ENCODE peak calls at places on chromosomes 5 and 9, in six cellular contexts. One of them, this sample, is unnamed.

GRCh38 chr5:355379-355935 is 33.9 kb downstream of the AHRR start:
- DNase-seq in sigmoid colon: no peak
- DNase-seq in upper lobe of left lung: peak
- DNase-seq in prostate gland: no peak
- DNase-seq in HCT116: no peak
- DNase-seq in transverse colon: no peak
- DNase-seq in this sample: peak

GRCh38 chr5:90135979-90136378 is 273.6 kb downstream of the CETN3 start:
- DNase-seq in sigmoid colon: no peak
- DNase-seq in upper lobe of left lung: no peak
- DNase-seq in prostate gland: no peak
- DNase-seq in HCT116: no peak
- DNase-seq in transverse colon: peak
- DNase-seq in this sample: no peak

GRCh38 chr9:128819716-128820664 is 1.7 kb downstream of the ENDOG start:
- DNase-seq in sigmoid colon: peak
- DNase-seq in upper lobe of left lung: no peak
- DNase-seq in prostate gland: no peak
- DNase-seq in HCT116: no peak
- DNase-seq in transverse colon: peak
- DNase-seq in this sample: no peak

GRCh38 chr5:122222580-122222979 is 89.5 kb upstream of the SNCAIP start:
- DNase-seq in sigmoid colon: no peak
- DNase-seq in upper lobe of left lung: no peak
- DNase-seq in prostate gland: no peak
- DNase-seq in HCT116: no peak
- DNase-seq in transverse colon: no peak
- DNase-seq in this sample: no peak

GRCh38 chr9:116899337-116900006 is 212.4 kb downstream of the TRIM32 start:
- DNase-seq in sigmoid colon: no peak
- DNase-seq in upper lobe of left lung: no peak
- DNase-seq in prostate gland: no peak
- DNase-seq in HCT116: no peak
- DNase-seq in transverse colon: no peak
- DNase-seq in this sample: no peak

GRCh38 chr9:3397726-3398125 is 128.1 kb downstream of the RFX3 start:
- DNase-seq in sigmoid colon: no peak
- DNase-seq in upper lobe of left lung: no peak
- DNase-seq in prostate gland: no peak
- DNase-seq in HCT116: no peak
- DNase-seq in transverse colon: no peak
- DNase-seq in this sample: no peak

GRCh38 chr9:95089916-95090791 is 227.4 kb downstream of the FANCC start:
- DNase-seq in sigmoid colon: peak
- DNase-seq in upper lobe of left lung: no peak
- DNase-seq in prostate gland: no peak
- DNase-seq in HCT116: no peak
- DNase-seq in transverse colon: no peak
- DNase-seq in this sample: peak

GRCh38 chr5:55071413-55071812 is 31.0 kb upstream of the GZMA start:
- DNase-seq in sigmoid colon: no peak
- DNase-seq in upper lobe of left lung: no peak
- DNase-seq in prostate gland: no peak
- DNase-seq in HCT116: no peak
- DNase-seq in transverse colon: no peak
- DNase-seq in this sample: no peak

GRCh38 chr9:99181621-99182020 is 40.1 kb downstream of the ALG2 start:
- DNase-seq in sigmoid colon: no peak
- DNase-seq in upper lobe of left lung: no peak
- DNase-seq in prostate gland: no peak
- DNase-seq in HCT116: no peak
- DNase-seq in transverse colon: no peak
- DNase-seq in this sample: no peak

GRCh38 chr5:143431789-143432188 is 28.3 kb upstream of the NR3C1 start:
- DNase-seq in sigmoid colon: no peak
- DNase-seq in upper lobe of left lung: no peak
- DNase-seq in prostate gland: no peak
- DNase-seq in HCT116: no peak
- DNase-seq in transverse colon: no peak
- DNase-seq in this sample: no peak

GRCh38 chr5:11719888-11720481 is 184.3 kb downstream of the CTNND2 start:
- DNase-seq in sigmoid colon: no peak
- DNase-seq in upper lobe of left lung: peak
- DNase-seq in prostate gland: peak
- DNase-seq in HCT116: no peak
- DNase-seq in transverse colon: peak
- DNase-seq in this sample: peak

GRCh38 chr9:92992549-92992948 is 45.2 kb downstream of the FGD3 start:
- DNase-seq in sigmoid colon: no peak
- DNase-seq in upper lobe of left lung: no peak
- DNase-seq in prostate gland: no peak
- DNase-seq in HCT116: no peak
- DNase-seq in transverse colon: no peak
- DNase-seq in this sample: peak

GRCh38 chr9:96874947-96875459 is 20.7 kb upstream of the ZNF782 start:
- DNase-seq in sigmoid colon: no peak
- DNase-seq in upper lobe of left lung: peak
- DNase-seq in prostate gland: peak
- DNase-seq in HCT116: peak
- DNase-seq in transverse colon: peak
- DNase-seq in this sample: no peak

GRCh38 chr5:174410716-174411512 is 313.5 kb upstream of the MSX2 start:
- DNase-seq in sigmoid colon: no peak
- DNase-seq in upper lobe of left lung: no peak
- DNase-seq in prostate gland: no peak
- DNase-seq in HCT116: no peak
- DNase-seq in transverse colon: no peak
- DNase-seq in this sample: no peak

GRCh38 chr5:33074548-33074947 is 363.4 kb downstream of the NPR3 start:
- DNase-seq in sigmoid colon: no peak
- DNase-seq in upper lobe of left lung: no peak
- DNase-seq in prostate gland: no peak
- DNase-seq in HCT116: no peak
- DNase-seq in transverse colon: no peak
- DNase-seq in this sample: no peak

GRCh38 chr9:85118990-85119755 is 449.6 kb downstream of the NTRK2 start:
- DNase-seq in sigmoid colon: no peak
- DNase-seq in upper lobe of left lung: no peak
- DNase-seq in prostate gland: no peak
- DNase-seq in HCT116: no peak
- DNase-seq in transverse colon: no peak
- DNase-seq in this sample: no peak

GRCh38 chr9:91428927-91429351 is 5.3 kb upstream of the NFIL3 start:
- DNase-seq in sigmoid colon: peak
- DNase-seq in upper lobe of left lung: peak
- DNase-seq in prostate gland: no peak
- DNase-seq in HCT116: no peak
- DNase-seq in transverse colon: no peak
- DNase-seq in this sample: no peak

GRCh38 chr9:19485193-19485592 is 76.4 kb downstream of the ACER2 start:
- DNase-seq in sigmoid colon: no peak
- DNase-seq in upper lobe of left lung: no peak
- DNase-seq in prostate gland: no peak
- DNase-seq in HCT116: no peak
- DNase-seq in transverse colon: no peak
- DNase-seq in this sample: no peak

GRCh38 chr5:116532762-116533525 is 41.7 kb downstream of the SEMA6A start:
- DNase-seq in sigmoid colon: no peak
- DNase-seq in upper lobe of left lung: no peak
- DNase-seq in prostate gland: no peak
- DNase-seq in HCT116: no peak
- DNase-seq in transverse colon: no peak
- DNase-seq in this sample: no peak

GRCh38 chr9:109520475-109521132 is 22.5 kb upstream of the PTPN3 start:
- DNase-seq in sigmoid colon: no peak
- DNase-seq in upper lobe of left lung: peak
- DNase-seq in prostate gland: peak
- DNase-seq in HCT116: peak
- DNase-seq in transverse colon: peak
- DNase-seq in this sample: peak

GRCh38 chr5:178460598-178461425 is 129.4 kb downstream of the COL23A1 start:
- DNase-seq in sigmoid colon: no peak
- DNase-seq in upper lobe of left lung: peak
- DNase-seq in prostate gland: peak
- DNase-seq in HCT116: peak
- DNase-seq in transverse colon: peak
- DNase-seq in this sample: peak

GRCh38 chr5:89930591-89931383 is 478.8 kb downstream of the CETN3 start:
- DNase-seq in sigmoid colon: no peak
- DNase-seq in upper lobe of left lung: no peak
- DNase-seq in prostate gland: no peak
- DNase-seq in HCT116: peak
- DNase-seq in transverse colon: no peak
- DNase-seq in this sample: no peak

GRCh38 chr5:86008293-86008692 is 609.4 kb upstream of the COX7C start:
- DNase-seq in sigmoid colon: no peak
- DNase-seq in upper lobe of left lung: no peak
- DNase-seq in prostate gland: no peak
- DNase-seq in HCT116: no peak
- DNase-seq in transverse colon: no peak
- DNase-seq in this sample: no peak

GRCh38 chr9:86279839-86280238 is 2.5 kb downstream of the ISCA1 start:
- DNase-seq in sigmoid colon: no peak
- DNase-seq in upper lobe of left lung: no peak
- DNase-seq in prostate gland: no peak
- DNase-seq in HCT116: no peak
- DNase-seq in transverse colon: no peak
- DNase-seq in this sample: no peak

DNA sequence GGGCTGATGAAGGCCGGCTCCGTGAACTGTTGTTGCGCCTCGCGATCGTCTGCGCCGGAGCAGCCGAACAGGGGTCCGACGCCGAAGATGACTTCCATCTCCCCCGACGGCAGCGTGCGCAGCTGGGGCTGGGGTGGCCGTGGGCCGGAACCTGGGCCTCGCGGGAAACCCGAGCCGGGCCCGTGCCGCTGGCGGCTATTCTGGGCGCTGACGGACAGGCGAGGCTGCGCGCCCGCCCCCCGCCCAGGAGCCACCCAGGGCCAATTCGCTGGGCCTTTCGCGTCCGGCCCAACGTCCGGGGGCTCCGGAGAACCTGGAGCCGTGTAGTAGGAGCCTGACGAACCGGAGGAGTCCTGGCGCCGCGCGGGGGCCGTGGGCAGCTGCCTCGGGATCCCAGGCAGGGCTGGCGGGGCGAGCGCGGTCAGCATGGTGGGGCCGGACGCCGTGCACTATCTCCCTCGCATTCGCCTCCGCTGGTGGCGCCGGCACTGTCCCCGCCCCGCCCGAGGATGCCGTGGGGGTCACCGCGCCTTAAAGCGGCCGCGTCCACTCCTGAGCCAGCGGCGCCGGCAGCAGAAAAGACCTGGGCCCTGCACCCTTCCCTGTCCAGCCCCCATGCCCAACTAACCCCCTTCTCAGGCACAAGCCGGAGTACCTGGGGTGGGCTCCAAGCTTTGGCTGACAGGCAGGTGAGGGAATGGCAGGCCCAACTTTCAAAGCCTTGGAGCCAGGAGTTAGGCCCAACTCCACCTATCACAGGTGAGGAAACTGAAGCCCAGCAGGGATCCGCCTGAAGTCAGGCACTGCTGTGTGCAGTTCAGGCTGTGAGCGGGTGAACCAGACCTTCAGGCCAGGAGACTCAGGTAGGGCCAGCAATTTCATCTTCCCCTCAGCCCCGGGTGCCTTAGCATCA is at the start of gene PROB1:
- DNase-seq in sigmoid colon: no peak
- DNase-seq in upper lobe of left lung: no peak
- DNase-seq in prostate gland: no peak
- DNase-seq in HCT116: no peak
- DNase-seq in transverse colon: no peak
- DNase-seq in this sample: no peak
- TF ChIP-seq POLR2A in sigmoid colon: no peak
- TF ChIP-seq POLR2A in upper lobe of left lung: no peak
- TF ChIP-seq POLR2A in prostate gland: no peak
- TF ChIP-seq POLR2A in HCT116: no peak
- TF ChIP-seq POLR2A in transverse colon: no peak
- TF ChIP-seq POLR2A in this sample: no peak

DNA sequence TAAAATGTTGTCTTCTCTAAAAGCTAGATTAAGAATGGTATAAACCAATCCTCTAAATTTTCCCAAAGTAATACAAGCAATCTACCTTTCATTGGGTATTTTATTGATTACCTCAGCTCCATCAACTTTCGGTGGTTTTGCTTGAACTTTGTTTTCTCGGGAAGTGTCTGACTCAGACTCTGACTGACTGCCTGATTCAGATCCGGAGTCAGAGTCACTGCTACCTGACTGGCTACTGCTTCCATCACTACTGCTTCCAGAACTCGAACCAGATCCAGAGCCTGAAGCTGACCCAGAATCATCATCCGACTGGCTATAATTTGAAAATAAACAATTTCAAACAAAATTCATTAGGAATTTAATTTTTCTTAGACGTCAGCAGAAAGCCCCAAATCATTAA is 24.0 kb downstream of the CHD1 start:
- DNase-seq in sigmoid colon: no peak
- DNase-seq in upper lobe of left lung: no peak
- DNase-seq in prostate gland: no peak
- DNase-seq in HCT116: no peak
- DNase-seq in transverse colon: no peak
- DNase-seq in this sample: no peak
- TF ChIP-seq POLR2AphosphoS5 in sigmoid colon: no peak
- TF ChIP-seq POLR2AphosphoS5 in upper lobe of left lung: no peak
- TF ChIP-seq POLR2AphosphoS5 in prostate gland: no peak
- TF ChIP-seq POLR2AphosphoS5 in HCT116: no peak
- TF ChIP-seq POLR2AphosphoS5 in transverse colon: no peak
- TF ChIP-seq POLR2AphosphoS5 in this sample: no peak

GRCh38 chr5:130720355-130720754 is 444.7 kb downstream of the HINT1 start:
- DNase-seq in sigmoid colon: no peak
- DNase-seq in upper lobe of left lung: no peak
- DNase-seq in prostate gland: no peak
- DNase-seq in HCT116: peak
- DNase-seq in transverse colon: no peak
- DNase-seq in this sample: no peak
- TF ChIP-seq CTCF in sigmoid colon: no peak
- TF ChIP-seq CTCF in upper lobe of left lung: no peak
- TF ChIP-seq CTCF in prostate gland: no peak
- TF ChIP-seq CTCF in HCT116: peak
- TF ChIP-seq CTCF in transverse colon: peak
- TF ChIP-seq CTCF in this sample: no peak

DNA sequence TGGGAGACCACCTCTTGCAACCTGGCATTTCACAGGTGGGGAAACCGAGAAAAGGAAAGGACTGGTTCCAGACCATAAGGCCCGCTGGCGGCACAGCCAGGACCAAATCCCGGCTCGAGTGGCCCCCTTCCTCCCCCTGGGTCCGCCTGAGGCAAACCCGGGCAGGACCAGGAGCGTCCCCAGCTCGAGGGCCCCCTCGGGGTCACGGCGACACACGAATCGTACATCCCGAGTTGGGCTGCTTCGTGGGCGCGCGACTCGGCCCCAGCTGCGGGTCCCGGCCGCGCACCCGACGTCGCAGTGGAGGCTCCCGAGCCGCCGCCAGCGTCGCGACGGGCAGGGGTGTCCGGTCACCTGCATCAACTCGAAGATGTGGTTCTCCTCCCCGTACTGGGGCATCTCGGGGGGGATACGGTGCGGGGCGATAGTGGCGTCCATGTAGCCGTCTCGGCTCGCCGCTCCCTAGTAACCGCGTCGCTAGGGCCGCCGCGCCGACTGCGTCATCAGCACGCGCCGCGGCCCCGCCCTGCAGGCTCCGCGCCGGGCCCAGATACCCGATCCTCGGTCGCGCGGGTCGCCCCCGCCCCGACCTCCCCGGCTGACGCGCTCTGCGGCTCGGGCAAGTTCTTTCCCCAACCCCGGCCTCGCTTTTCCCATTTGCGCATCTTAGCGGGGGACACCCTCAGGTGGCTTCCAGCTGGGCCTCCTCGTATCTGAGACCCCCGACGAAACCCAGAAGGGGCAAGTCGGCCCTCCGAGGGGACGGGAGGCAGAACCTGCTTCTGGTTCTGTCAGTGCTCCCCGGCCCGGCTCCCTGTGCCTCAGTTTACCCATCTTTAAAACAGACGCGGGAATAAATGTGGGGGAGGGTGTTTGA is at the start of gene AK8:
- DNase-seq in sigmoid colon: peak
- DNase-seq in upper lobe of left lung: peak
- DNase-seq in prostate gland: peak
- DNase-seq in HCT116: peak
- DNase-seq in transverse colon: peak
- DNase-seq in this sample: peak
- TF ChIP-seq POLR2A in sigmoid colon: no peak
- TF ChIP-seq POLR2A in upper lobe of left lung: peak
- TF ChIP-seq POLR2A in prostate gland: no peak
- TF ChIP-seq POLR2A in HCT116: peak
- TF ChIP-seq POLR2A in transverse colon: peak
- TF ChIP-seq POLR2A in this sample: no peak